ENCODE peak calls at places on chromosomes 3 and 15, in eight cellular contexts. One of them, this sample, is unnamed.

GRCh38 chr15:57398336-57398735 is 22.0 kb downstream of the CGNL1 start:
- DNase-seq in progenitor cell of endocrine pancreas: no peak
- DNase-seq in uterus: no peak
- DNase-seq in tibial artery: no peak
- DNase-seq in neural crest cell: no peak
- DNase-seq in endodermal cell: peak
- DNase-seq in esophagus squamous epithelium: no peak
- DNase-seq in GM13977: no peak
- DNase-seq in this sample: no peak

GRCh38 chr3:162525791-162526190 is 1029.2 kb downstream of the OTOL1 start:
- DNase-seq in endodermal cell: no peak
- DNase-seq in neural crest cell: no peak
- DNase-seq in uterus: no peak
- DNase-seq in esophagus squamous epithelium: no peak
- DNase-seq in GM13977: no peak
- DNase-seq in progenitor cell of endocrine pancreas: no peak
- DNase-seq in tibial artery: no peak
- DNase-seq in this sample: no peak

GRCh38 chr3:172072543-172072942 is 33.2 kb downstream of the FNDC3B start:
- DNase-seq in tibial artery: no peak
- DNase-seq in esophagus squamous epithelium: no peak
- DNase-seq in endodermal cell: no peak
- DNase-seq in GM13977: no peak
- DNase-seq in uterus: no peak
- DNase-seq in progenitor cell of endocrine pancreas: no peak
- DNase-seq in neural crest cell: no peak
- DNase-seq in this sample: no peak

GRCh38 chr3:24830230-24831152 is 335.8 kb upstream of the THRB start:
- DNase-seq in uterus: no peak
- DNase-seq in endodermal cell: peak
- DNase-seq in tibial artery: peak
- DNase-seq in progenitor cell of endocrine pancreas: peak
- DNase-seq in esophagus squamous epithelium: no peak
- DNase-seq in GM13977: peak
- DNase-seq in neural crest cell: peak
- DNase-seq in this sample: peak

GRCh38 chr3:7307410-7307809 is 446.5 kb downstream of the GRM7 start:
- DNase-seq in GM13977: no peak
- DNase-seq in tibial artery: no peak
- DNase-seq in esophagus squamous epithelium: no peak
- DNase-seq in progenitor cell of endocrine pancreas: no peak
- DNase-seq in uterus: no peak
- DNase-seq in neural crest cell: no peak
- DNase-seq in endodermal cell: no peak
- DNase-seq in this sample: no peak

GRCh38 chr3:65004795-65005295 is 317.0 kb upstream of the ADAMTS9 start:
- DNase-seq in neural crest cell: no peak
- DNase-seq in tibial artery: no peak
- DNase-seq in GM13977: no peak
- DNase-seq in uterus: no peak
- DNase-seq in progenitor cell of endocrine pancreas: no peak
- DNase-seq in endodermal cell: no peak
- DNase-seq in esophagus squamous epithelium: no peak
- DNase-seq in this sample: no peak

GRCh38 chr3:181692850-181693154 is 18.9 kb upstream of the SOX2 start:
- DNase-seq in neural crest cell: no peak
- DNase-seq in progenitor cell of endocrine pancreas: no peak
- DNase-seq in endodermal cell: no peak
- DNase-seq in GM13977: no peak
- DNase-seq in esophagus squamous epithelium: no peak
- DNase-seq in tibial artery: no peak
- DNase-seq in uterus: no peak
- DNase-seq in this sample: no peak

GRCh38 chr3:111333642-111334041 is 208.4 kb upstream of the CD96 start:
- DNase-seq in tibial artery: no peak
- DNase-seq in GM13977: no peak
- DNase-seq in esophagus squamous epithelium: no peak
- DNase-seq in progenitor cell of endocrine pancreas: no peak
- DNase-seq in endodermal cell: no peak
- DNase-seq in uterus: no peak
- DNase-seq in neural crest cell: no peak
- DNase-seq in this sample: no peak

GRCh38 chr3:114155370-114155821 is 23.5 kb downstream of the DRD3 start:
- DNase-seq in endodermal cell: peak
- DNase-seq in progenitor cell of endocrine pancreas: no peak
- DNase-seq in tibial artery: no peak
- DNase-seq in esophagus squamous epithelium: no peak
- DNase-seq in neural crest cell: peak
- DNase-seq in uterus: no peak
- DNase-seq in GM13977: peak
- DNase-seq in this sample: no peak

GRCh38 chr3:54222318-54222717 is 100.0 kb downstream of the CACNA2D3 start:
- DNase-seq in progenitor cell of endocrine pancreas: no peak
- DNase-seq in endodermal cell: no peak
- DNase-seq in GM13977: no peak
- DNase-seq in uterus: no peak
- DNase-seq in tibial artery: no peak
- DNase-seq in esophagus squamous epithelium: no peak
- DNase-seq in neural crest cell: no peak
- DNase-seq in this sample: no peak

GRCh38 chr15:68401496-68402431 is 30.2 kb downstream of the ITGA11 start:
- DNase-seq in esophagus squamous epithelium: no peak
- DNase-seq in progenitor cell of endocrine pancreas: no peak
- DNase-seq in neural crest cell: no peak
- DNase-seq in endodermal cell: no peak
- DNase-seq in GM13977: no peak
- DNase-seq in tibial artery: no peak
- DNase-seq in uterus: peak
- DNase-seq in this sample: no peak

GRCh38 chr3:136751259-136752045 is 726 bp downstream of the STAG1 start:
- DNase-seq in GM13977: peak
- DNase-seq in progenitor cell of endocrine pancreas: peak
- DNase-seq in endodermal cell: peak
- DNase-seq in tibial artery: peak
- DNase-seq in esophagus squamous epithelium: peak
- DNase-seq in uterus: peak
- DNase-seq in neural crest cell: peak
- DNase-seq in this sample: peak

GRCh38 chr3:88882121-88882520 is 225.3 kb upstream of the EPHA3 start:
- DNase-seq in tibial artery: no peak
- DNase-seq in esophagus squamous epithelium: no peak
- DNase-seq in endodermal cell: no peak
- DNase-seq in uterus: no peak
- DNase-seq in progenitor cell of endocrine pancreas: no peak
- DNase-seq in GM13977: no peak
- DNase-seq in neural crest cell: no peak
- DNase-seq in this sample: no peak

GRCh38 chr15:76032046-76032445 is 19.8 kb upstream of the NRG4 start:
- DNase-seq in uterus: no peak
- DNase-seq in endodermal cell: no peak
- DNase-seq in GM13977: no peak
- DNase-seq in tibial artery: no peak
- DNase-seq in progenitor cell of endocrine pancreas: no peak
- DNase-seq in esophagus squamous epithelium: no peak
- DNase-seq in neural crest cell: no peak
- DNase-seq in this sample: no peak

GRCh38 chr3:173397161-173398110 is at the start of gene NLGN1:
- DNase-seq in tibial artery: peak
- DNase-seq in uterus: peak
- DNase-seq in GM13977: peak
- DNase-seq in neural crest cell: peak
- DNase-seq in progenitor cell of endocrine pancreas: peak
- DNase-seq in endodermal cell: peak
- DNase-seq in esophagus squamous epithelium: no peak
- DNase-seq in this sample: peak
- TF ChIP-seq CTCF in tibial artery: no peak
- TF ChIP-seq CTCF in uterus: peak
- TF ChIP-seq CTCF in GM13977: no peak
- TF ChIP-seq CTCF in neural crest cell: peak
- TF ChIP-seq CTCF in progenitor cell of endocrine pancreas: no peak
- TF ChIP-seq CTCF in endodermal cell: peak
- TF ChIP-seq CTCF in esophagus squamous epithelium: peak
- TF ChIP-seq CTCF in this sample: peak

GRCh38 chr3:159825216-159825854 is 163.3 kb upstream of the IL12A start:
- DNase-seq in GM13977: no peak
- DNase-seq in esophagus squamous epithelium: no peak
- DNase-seq in endodermal cell: peak
- DNase-seq in tibial artery: no peak
- DNase-seq in neural crest cell: no peak
- DNase-seq in progenitor cell of endocrine pancreas: no peak
- DNase-seq in uterus: no peak
- DNase-seq in this sample: no peak
- TF ChIP-seq CTCF in GM13977: no peak
- TF ChIP-seq CTCF in esophagus squamous epithelium: no peak
- TF ChIP-seq CTCF in endodermal cell: peak
- TF ChIP-seq CTCF in tibial artery: no peak
- TF ChIP-seq CTCF in neural crest cell: no peak
- TF ChIP-seq CTCF in progenitor cell of endocrine pancreas: no peak
- TF ChIP-seq CTCF in uterus: no peak
- TF ChIP-seq CTCF in this sample: no peak

GRCh38 chr3:151290673-151291072 is 12.3 kb upstream of the P2RY14 start:
- DNase-seq in esophagus squamous epithelium: no peak
- DNase-seq in endodermal cell: no peak
- DNase-seq in neural crest cell: no peak
- DNase-seq in progenitor cell of endocrine pancreas: no peak
- DNase-seq in GM13977: peak
- DNase-seq in tibial artery: no peak
- DNase-seq in uterus: no peak
- DNase-seq in this sample: no peak
- TF ChIP-seq CTCF in esophagus squamous epithelium: peak
- TF ChIP-seq CTCF in endodermal cell: peak
- TF ChIP-seq CTCF in neural crest cell: peak
- TF ChIP-seq CTCF in progenitor cell of endocrine pancreas: peak
- TF ChIP-seq CTCF in GM13977: peak
- TF ChIP-seq CTCF in tibial artery: peak
- TF ChIP-seq CTCF in uterus: peak
- TF ChIP-seq CTCF in this sample: peak

GRCh38 chr3:50373865-50374188 is 14.5 kb upstream of the TMEM115 start:
- DNase-seq in endodermal cell: no peak
- DNase-seq in esophagus squamous epithelium: no peak
- DNase-seq in uterus: no peak
- DNase-seq in progenitor cell of endocrine pancreas: no peak
- DNase-seq in neural crest cell: no peak
- DNase-seq in GM13977: no peak
- DNase-seq in tibial artery: no peak
- DNase-seq in this sample: no peak

GRCh38 chr3:50373146-50373864 is 14.0 kb upstream of the TMEM115 start:
- DNase-seq in GM13977: no peak
- DNase-seq in esophagus squamous epithelium: no peak
- DNase-seq in neural crest cell: no peak
- DNase-seq in tibial artery: no peak
- DNase-seq in endodermal cell: peak
- DNase-seq in uterus: no peak
- DNase-seq in progenitor cell of endocrine pancreas: no peak
- DNase-seq in this sample: no peak

GRCh38 chr3:50378024-50378423 is 18.7 kb upstream of the TMEM115 start:
- DNase-seq in esophagus squamous epithelium: no peak
- DNase-seq in endodermal cell: peak
- DNase-seq in neural crest cell: no peak
- DNase-seq in progenitor cell of endocrine pancreas: no peak
- DNase-seq in tibial artery: no peak
- DNase-seq in uterus: no peak
- DNase-seq in GM13977: no peak
- DNase-seq in this sample: no peak

GRCh38 chr3:50374363-50375108 is 15.2 kb upstream of the TMEM115 start:
- DNase-seq in uterus: no peak
- DNase-seq in progenitor cell of endocrine pancreas: no peak
- DNase-seq in neural crest cell: no peak
- DNase-seq in esophagus squamous epithelium: no peak
- DNase-seq in endodermal cell: no peak
- DNase-seq in tibial artery: no peak
- DNase-seq in GM13977: no peak
- DNase-seq in this sample: no peak

DNA sequence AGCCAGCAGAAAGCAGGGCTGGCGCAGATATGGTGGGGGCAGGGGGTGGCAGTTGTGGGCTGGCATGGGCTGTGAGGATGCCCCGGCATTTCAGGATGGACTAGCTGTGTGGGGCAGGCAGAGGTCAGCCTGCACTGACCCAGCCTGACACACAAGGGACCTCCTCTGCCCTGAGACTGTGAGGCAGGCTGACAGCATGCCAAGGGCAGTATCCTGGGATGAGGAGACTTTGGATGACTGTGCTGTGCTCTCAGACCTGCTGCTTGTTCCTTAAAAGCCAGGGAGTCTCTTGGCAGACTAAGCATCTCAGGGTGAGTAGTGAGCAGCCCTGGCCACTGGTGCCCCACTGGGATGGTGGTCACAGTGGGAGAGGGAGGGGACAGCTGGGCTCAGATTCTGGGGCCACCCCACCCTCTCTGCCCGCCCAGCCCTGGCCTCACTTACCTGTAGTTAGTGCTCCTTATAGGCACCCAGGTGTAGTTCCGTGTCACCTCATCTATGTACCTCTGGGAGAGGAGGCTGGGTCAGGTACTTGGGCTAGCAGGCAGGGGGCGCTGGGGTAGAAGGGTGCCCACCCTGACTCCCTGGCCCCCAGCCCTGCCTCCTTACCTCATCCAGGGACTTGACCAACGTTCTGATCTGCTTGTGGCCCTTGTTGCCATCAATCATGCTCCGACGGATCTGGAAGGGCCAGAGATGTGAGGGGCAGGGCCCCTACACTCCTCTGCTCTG is 16.0 kb upstream of the TMEM115 start:
- DNase-seq in endodermal cell: peak
- DNase-seq in tibial artery: no peak
- DNase-seq in progenitor cell of endocrine pancreas: no peak
- DNase-seq in GM13977: no peak
- DNase-seq in neural crest cell: no peak
- DNase-seq in esophagus squamous epithelium: no peak
- DNase-seq in uterus: no peak
- DNase-seq in this sample: no peak
- TF ChIP-seq CTCF in endodermal cell: peak
- TF ChIP-seq CTCF in tibial artery: no peak
- TF ChIP-seq CTCF in progenitor cell of endocrine pancreas: peak
- TF ChIP-seq CTCF in GM13977: peak
- TF ChIP-seq CTCF in neural crest cell: peak
- TF ChIP-seq CTCF in esophagus squamous epithelium: no peak
- TF ChIP-seq CTCF in uterus: no peak
- TF ChIP-seq CTCF in this sample: no peak

GRCh38 chr3:32004111-32004790 is 22.7 kb downstream of the ZNF860 start:
- DNase-seq in uterus: no peak
- DNase-seq in progenitor cell of endocrine pancreas: no peak
- DNase-seq in tibial artery: no peak
- DNase-seq in endodermal cell: peak
- DNase-seq in neural crest cell: no peak
- DNase-seq in GM13977: no peak
- DNase-seq in esophagus squamous epithelium: no peak
- DNase-seq in this sample: no peak
- TF ChIP-seq CTCF in uterus: no peak
- TF ChIP-seq CTCF in progenitor cell of endocrine pancreas: peak
- TF ChIP-seq CTCF in tibial artery: no peak
- TF ChIP-seq CTCF in endodermal cell: peak
- TF ChIP-seq CTCF in neural crest cell: peak
- TF ChIP-seq CTCF in GM13977: no peak
- TF ChIP-seq CTCF in esophagus squamous epithelium: no peak
- TF ChIP-seq CTCF in this sample: no peak

This sample was measured in dorsolateral prefrontal cortex.